ENCODE peak calls at places on chromosomes 12 and 14, in five cellular contexts. C is neuronal stem cell, N is H1, P is mesenchymal stem cell, B is H9. V is an unnamed sample.

GRCh38 chr12:27163894-27164293 is 80.2 kb upstream of the STK38L start:
- DNase-seq in C (no peak), N (no peak), P (no peak), B (no peak), V (no peak)

GRCh38 chr14:102516531-102517411 is 7.2 kb upstream of the ANKRD9 start:
- DNase-seq in C (peak; percentile 62), N (peak; percentile 95), P (peak; percentile 53), B (peak; percentile 81), V (peak; percentile 82)

GRCh38 chr14:26163761-26164160 is 434.1 kb downstream of the NOVA1 start:
- DNase-seq in C (no peak), N (peak; percentile 47), P (peak; percentile 46), B (peak; percentile 52), V (peak; percentile 8)

GRCh38 chr14:37343307-37344094 is 145.8 kb downstream of the MIPOL1 start:
- DNase-seq in C (no peak), N (no peak), P (peak; percentile 9), B (no peak), V (no peak)

GRCh38 chr14:88209273-88209672 is 113.8 kb downstream of the KCNK10 start:
- DNase-seq in C (no peak), N (no peak), P (no peak), B (no peak), V (no peak)

GRCh38 chr12:32390572-32391219 is 8.7 kb upstream of the FGD4 start:
- DNase-seq in C (no peak), N (peak; percentile 44), P (no peak), B (no peak), V (no peak)

GRCh38 chr12:74889563-74890236 is 319.9 kb downstream of the KCNC2 start:
- DNase-seq in C (no peak), N (no peak), P (peak; percentile 60), B (no peak), V (no peak)

GRCh38 chr12:131536337-131536736 is 174.6 kb upstream of the SFSWAP start:
- DNase-seq in C (no peak), N (no peak), P (no peak), B (no peak), V (no peak)

GRCh38 chr12:20280515-20280914 is 87.8 kb upstream of the PDE3A start:
- DNase-seq in C (no peak), N (no peak), P (no peak), B (no peak), V (no peak)

GRCh38 chr14:76964695-76965094 is 63.8 kb downstream of the IRF2BPL start:
- DNase-seq in C (no peak), N (no peak), P (no peak), B (no peak), V (no peak)

GRCh38 chr12:20492251-20492728 is 124.0 kb downstream of the PDE3A start:
- DNase-seq in C (no peak), N (no peak), P (peak; percentile 67), B (no peak), V (no peak)

GRCh38 chr12:112792306-112792705 is 758 bp downstream of the RPH3A start:
- DNase-seq in C (no peak), N (no peak), P (no peak), B (no peak), V (no peak)

GRCh38 chr12:101086490-101086889 is 123.5 kb downstream of the SLC5A8 start:
- DNase-seq in C (no peak), N (no peak), P (peak; percentile 34), B (peak; percentile 34), V (peak; percentile 6)

GRCh38 chr12:53378705-53379388 is 1.1 kb upstream of the SP1 start:
- DNase-seq in C (no peak), N (no peak), P (no peak), B (no peak), V (peak; percentile 15)

GRCh38 chr14:71931492-71932228 is 569 bp upstream of the RGS6 start:
- DNase-seq in C (peak; percentile 5), N (no peak), P (no peak), B (no peak), V (no peak)

GRCh38 chr12:97309921-97310320 is 152.7 kb upstream of the RMST start:
- DNase-seq in C (no peak), N (no peak), P (no peak), B (no peak), V (no peak)

GRCh38 chr12:13900718-13901117 is 80.7 kb downstream of the GRIN2B start:
- DNase-seq in C (no peak), N (no peak), P (no peak), B (no peak), V (no peak)

GRCh38 chr12:19236656-19237055 is 107.1 kb downstream of the PLEKHA5 start:
- DNase-seq in C (no peak), N (no peak), P (peak; percentile 40), B (no peak), V (no peak)

GRCh38 chr14:106872619-106873446 is 1346.5 kb downstream of the TMEM121 start:
- DNase-seq in C (no peak), N (peak; percentile 48), P (no peak), B (no peak), V (peak; percentile 31)

GRCh38 chr12:65203376-65203775 is 34.0 kb downstream of the LEMD3 start:
- DNase-seq in C (no peak), N (no peak), P (no peak), B (no peak), V (no peak)

GRCh38 chr12:52691076-52691764 is 11.0 kb upstream of the KRT1 start:
- DNase-seq in C (no peak), N (peak; percentile 68), P (no peak), B (peak; percentile 54), V (no peak)

GRCh38 chr12:132597333-132598283 is 12.8 kb downstream of the LRCOL1 start:
- DNase-seq in C (peak; percentile 50), N (peak; percentile 62), P (peak; percentile 68), B (no peak), V (no peak)

GRCh38 chr14:54102051-54102456 is 145.4 kb upstream of the BMP4 start:
- DNase-seq in C (no peak), N (no peak), P (no peak), B (no peak), V (no peak)

GRCh38 chr14:89473979-89474378 is 56.9 kb upstream of the FOXN3 start:
- DNase-seq in C (no peak), N (no peak), P (peak; percentile 10), B (no peak), V (no peak)

GRCh38 chr12:113249546-113249945 is 28.3 kb downstream of the TPCN1 start:
- DNase-seq in C (no peak), N (no peak), P (no peak), B (no peak), V (no peak)

GRCh38 chr14:104473649-104474574 is 105.7 kb upstream of the C14orf180 start:
- DNase-seq in C (no peak), N (no peak), P (no peak), B (peak; percentile 55), V (no peak)

GRCh38 chr12:53180931-53181645 is 363 bp upstream of the CSAD start:
- DNase-seq in C (peak; percentile 81), N (peak; percentile 84), P (peak; percentile 83), B (peak; percentile 79), V (peak; percentile 70)

GRCh38 chr12:86681062-86681461 is 424.9 kb upstream of the MGAT4C start:
- DNase-seq in C (no peak), N (no peak), P (no peak), B (no peak), V (no peak)

GRCh38 chr12:89040146-89040964 is 311.9 kb downstream of the DUSP6 start:
- DNase-seq in C (no peak), N (no peak), P (no peak), B (peak; percentile 55), V (no peak)

GRCh38 chr14:102421366-102422057 is 58.8 kb downstream of the TECPR2 start:
- DNase-seq in C (no peak), N (no peak), P (no peak), B (peak; percentile 20), V (no peak)

GRCh38 chr12:12331896-12332295 is 18.1 kb downstream of the MANSC1 start:
- DNase-seq in C (no peak), N (no peak), P (no peak), B (no peak), V (peak; percentile 20)

GRCh38 chr12:42162198-42162597 is 17.5 kb upstream of the GXYLT1 start:
- DNase-seq in C (no peak), N (no peak), P (no peak), B (no peak), V (peak; percentile 41)

GRCh38 chr12:82757059-82757458 is 70.4 kb downstream of the TMTC2 start:
- DNase-seq in C (no peak), N (no peak), P (no peak), B (no peak), V (no peak)

DNA sequence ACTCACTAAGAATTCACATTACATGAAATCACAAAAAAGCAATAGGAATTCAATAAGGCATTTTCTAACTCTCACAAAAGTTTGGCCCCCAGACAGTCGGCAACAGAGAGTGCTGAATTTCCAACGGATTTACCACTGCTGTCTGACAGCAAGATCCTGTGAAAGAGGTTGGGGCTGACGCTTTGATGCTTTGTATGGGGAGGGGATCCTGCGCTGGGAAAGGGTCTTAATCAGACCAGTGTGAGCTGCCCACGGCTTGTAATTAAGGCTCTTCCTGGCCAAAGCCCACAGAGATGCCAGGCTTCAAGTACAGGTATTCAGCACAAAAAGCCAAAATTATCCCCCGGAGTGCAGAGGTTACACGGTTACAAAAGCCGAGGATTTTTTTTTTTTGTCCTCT is 66.8 kb upstream of the TMCC3 start:
- DNase-seq in C (no peak), N (no peak), P (no peak), B (no peak), V (no peak)
- H2BK12ac ChIP-seq in C (no peak overlapping the region), N (no peak overlapping the region), P (peak overlapping the region; percentile 67), B (peak overlapping the region; percentile 79), V (no peak overlapping the region)

DNA sequence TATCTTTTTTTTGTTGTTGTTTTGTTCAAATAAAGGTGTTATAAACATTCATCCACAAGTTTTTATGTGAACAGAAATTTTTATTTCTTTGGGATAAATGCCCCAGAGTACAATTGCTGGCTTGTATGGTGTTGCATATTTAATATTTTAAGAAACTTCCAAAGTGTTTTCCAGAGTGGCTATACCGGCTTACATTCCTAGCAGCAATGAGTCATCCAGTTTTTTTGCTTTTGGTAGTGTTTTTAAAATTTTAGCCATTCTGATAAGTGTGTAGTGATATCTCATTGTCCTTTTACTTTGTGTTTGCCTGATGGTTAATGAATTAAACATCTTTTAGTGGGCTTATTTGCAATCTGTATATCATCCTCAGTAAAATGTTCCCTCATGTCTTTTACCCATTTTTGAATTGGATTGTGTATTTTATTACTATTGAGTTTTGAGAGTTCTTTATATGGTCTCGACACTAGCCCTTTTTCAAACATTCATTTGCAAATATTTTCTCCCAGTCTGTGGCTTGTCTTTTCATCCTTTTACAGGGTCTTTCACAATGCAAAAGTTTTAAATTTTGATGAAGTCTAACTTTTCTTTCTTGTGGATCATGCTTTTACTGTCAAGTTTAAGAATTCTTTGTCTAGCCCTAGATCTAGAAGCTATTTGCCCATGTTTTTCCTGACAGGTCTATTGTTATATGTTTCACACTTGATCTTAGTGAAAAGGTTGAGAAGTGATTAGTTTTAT is 29.5 kb downstream of the PPP4R4 start:
- DNase-seq in C (no peak), N (no peak), P (no peak), B (no peak), V (peak; percentile 67)
- H2BK12ac ChIP-seq in C (no peak overlapping the region), N (no peak overlapping the region), P (no peak overlapping the region), B (no peak overlapping the region), V (no peak overlapping the region)

GRCh38 chr14:22472935-22473854 is 115.8 kb downstream of the DAD1 start:
- DNase-seq in C (peak; percentile 30), N (peak; percentile 66), P (peak; percentile 56), B (peak; percentile 57), V (peak; percentile 60)
- H2BK12ac ChIP-seq in C (no peak overlapping the region), N (no peak overlapping the region), P (peak overlapping the region; percentile 45), B (no peak overlapping the region), V (no peak overlapping the region)

GRCh38 chr12:72872488-72872887 is 600.3 kb downstream of the TRHDE start:
- DNase-seq in C (no peak), N (no peak), P (no peak), B (no peak), V (no peak)
- H2BK12ac ChIP-seq in C (no peak overlapping the region), N (no peak overlapping the region), P (no peak overlapping the region), B (no peak overlapping the region), V (no peak overlapping the region)

GRCh38 chr14:52413729-52414453 is 99.8 kb downstream of the PTGER2 start:
- DNase-seq in C (no peak), N (no peak), P (peak; percentile 8), B (no peak), V (no peak)
- H2BK12ac ChIP-seq in C (no peak overlapping the region), N (no peak overlapping the region), P (no peak overlapping the region), B (no peak overlapping the region), V (no peak overlapping the region)

V was measured in trophoblast cell.